ENCODE peak calls at places on chromosomes 12 and 14, in eight cellular contexts. L is esophagus muscularis mucosa, D is H1, W is A549, P is tibial nerve, N is ovary, Q is transverse colon, J is suprapubic skin. M is an unnamed sample.

GRCh38 chr12:103901518-103902173 is 28.6 kb upstream of the HSP90B1 start:
- DNase-seq in J (no peak), N (no peak), Q (peak; percentile 18), W (no peak), D (no peak), L (no peak), P (no peak), M (no peak)

GRCh38 chr12:94109154-94109553 is 39.2 kb upstream of the PLXNC1 start:
- DNase-seq in N (no peak), J (no peak), P (no peak), Q (no peak), W (no peak), D (no peak), L (no peak), M (no peak)

GRCh38 chr14:96639550-96639949 is 137.4 kb downstream of the PAPOLA start:
- DNase-seq in W (no peak), D (peak; percentile 28), L (peak; percentile 62), Q (no peak), J (no peak), P (no peak), N (no peak), M (peak; percentile 23)

GRCh38 chr12:47277071-47277408 is 197.3 kb upstream of the AMIGO2 start:
- DNase-seq in Q (no peak), W (no peak), N (peak; percentile 38), P (no peak), D (no peak), L (no peak), J (no peak), M (peak; percentile 55)

GRCh38 chr12:120735181-120735580 is 9.6 kb downstream of the ACADS start:
- DNase-seq in Q (no peak), N (no peak), J (no peak), D (no peak), L (no peak), P (no peak), W (no peak), M (no peak)

GRCh38 chr12:107622005-107622404 is 63.6 kb upstream of the PWP1 start:
- DNase-seq in L (no peak), J (no peak), D (peak; percentile 80), P (no peak), W (no peak), N (no peak), Q (no peak), M (no peak)

GRCh38 chr12:26150737-26151450 is 26.1 kb upstream of the BHLHE41 start:
- DNase-seq in L (no peak), P (peak; percentile 8), Q (no peak), J (no peak), N (no peak), W (no peak), D (no peak), M (no peak)

GRCh38 chr14:76926521-76927251 is 100.5 kb downstream of the LRRC74A start:
- DNase-seq in Q (no peak), P (peak; percentile 63), W (no peak), J (no peak), D (no peak), L (no peak), N (peak; percentile 77), M (no peak)

GRCh38 chr12:45050751-45051489 is at the start of gene DBX2:
- DNase-seq in N (no peak), J (no peak), P (no peak), L (no peak), Q (no peak), W (no peak), D (peak; percentile 54), M (no peak)

GRCh38 chr12:15863258-15863835 is 18.8 kb upstream of the STRAP start:
- DNase-seq in P (no peak), J (no peak), Q (no peak), D (no peak), L (no peak), N (no peak), W (no peak), M (no peak)

GRCh38 chr12:15859136-15859535 is 23.1 kb upstream of the STRAP start:
- DNase-seq in J (no peak), Q (no peak), W (no peak), D (no peak), L (no peak), P (no peak), N (no peak), M (no peak)

GRCh38 chr12:15861404-15861803 is 20.8 kb upstream of the STRAP start:
- DNase-seq in N (no peak), W (no peak), L (no peak), J (no peak), P (no peak), D (no peak), Q (no peak), M (no peak)

GRCh38 chr12:15863984-15864383 is 18.2 kb upstream of the STRAP start:
- DNase-seq in D (no peak), J (no peak), L (no peak), Q (no peak), N (no peak), W (no peak), P (no peak), M (no peak)

DNA sequence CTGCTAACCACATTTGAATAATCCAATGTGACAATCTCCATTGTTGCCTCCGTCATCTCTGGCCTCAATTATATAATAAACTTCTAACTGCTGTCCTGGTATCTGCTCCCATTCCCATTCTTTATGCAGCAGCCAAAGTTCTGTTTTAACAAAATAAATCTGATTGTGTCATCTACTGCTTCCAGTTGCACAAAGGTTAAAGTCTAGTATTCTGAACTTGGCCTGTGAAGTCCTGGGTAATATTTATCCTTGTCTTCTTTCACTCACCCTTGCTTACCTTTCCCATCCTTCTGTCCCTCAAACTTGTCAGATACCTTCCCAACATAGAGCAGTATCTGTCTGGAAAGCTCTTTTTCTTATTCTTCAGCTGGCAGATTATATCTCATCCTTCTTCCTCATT is 19.3 kb upstream of the STRAP start:
- DNase-seq in W (no peak), Q (no peak), J (no peak), L (no peak), D (no peak), N (no peak), P (no peak), M (no peak)
- H3K27ac ChIP-seq in W (no peak overlapping the region), Q (no peak overlapping the region), J (no peak overlapping the region), L (no peak overlapping the region), D (no peak overlapping the region), N (no peak overlapping the region), P (no peak overlapping the region), M (no peak overlapping the region)

DNA sequence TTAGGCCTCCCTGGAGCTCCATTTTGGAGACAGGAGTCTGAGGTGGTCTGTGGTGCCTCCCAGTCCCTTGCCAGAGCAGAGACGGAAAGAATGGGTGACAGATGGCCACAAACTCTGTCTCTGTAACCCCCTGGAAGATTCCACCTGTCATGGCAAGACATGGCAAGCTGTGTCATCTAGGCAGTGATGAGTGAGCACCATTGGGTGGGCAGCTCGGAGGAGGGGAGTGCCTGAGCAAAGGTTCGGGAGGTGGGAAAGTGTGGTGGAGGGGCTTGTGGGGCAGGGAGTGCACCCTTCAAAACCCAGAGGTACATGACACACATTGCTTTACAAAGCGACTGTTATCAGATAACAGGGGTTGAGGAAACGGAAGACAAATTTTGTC is 3.4 kb downstream of the RIN3 start:
- DNase-seq in D (no peak), Q (no peak), N (no peak), J (no peak), P (no peak), W (no peak), L (no peak), M (no peak)
- TF ChIP-seq POLR2A in D (no peak), Q (no peak), N (no peak), J (no peak), P (no peak), W (no peak), L (no peak), M (no peak)

GRCh38 chr14:24943024-24943423 is 106.9 kb downstream of the STXBP6 start:
- DNase-seq in D (peak; percentile 61), W (no peak), L (no peak), N (no peak), Q (peak; percentile 17), P (peak; percentile 61), J (peak; percentile 84), M (no peak)
- TF ChIP-seq EP300 in D (peak; percentile 43), W (no peak), L (no peak), N (no peak), Q (no peak), P (peak; percentile 46), J (no peak), M (no peak)

GRCh38 chr14:102545461-102546265 is 36.1 kb upstream of the ANKRD9 start:
- DNase-seq in W (no peak), D (peak; percentile 73), J (no peak), P (no peak), N (no peak), Q (no peak), L (no peak), M (no peak)
- H3K27ac ChIP-seq in W (peak overlapping the region; percentile 53), D (peak overlapping the region; percentile 25), J (no peak overlapping the region), P (no peak overlapping the region), N (no peak overlapping the region), Q (peak overlapping the region; percentile 45), L (no peak overlapping the region), M (no peak overlapping the region)

DNA sequence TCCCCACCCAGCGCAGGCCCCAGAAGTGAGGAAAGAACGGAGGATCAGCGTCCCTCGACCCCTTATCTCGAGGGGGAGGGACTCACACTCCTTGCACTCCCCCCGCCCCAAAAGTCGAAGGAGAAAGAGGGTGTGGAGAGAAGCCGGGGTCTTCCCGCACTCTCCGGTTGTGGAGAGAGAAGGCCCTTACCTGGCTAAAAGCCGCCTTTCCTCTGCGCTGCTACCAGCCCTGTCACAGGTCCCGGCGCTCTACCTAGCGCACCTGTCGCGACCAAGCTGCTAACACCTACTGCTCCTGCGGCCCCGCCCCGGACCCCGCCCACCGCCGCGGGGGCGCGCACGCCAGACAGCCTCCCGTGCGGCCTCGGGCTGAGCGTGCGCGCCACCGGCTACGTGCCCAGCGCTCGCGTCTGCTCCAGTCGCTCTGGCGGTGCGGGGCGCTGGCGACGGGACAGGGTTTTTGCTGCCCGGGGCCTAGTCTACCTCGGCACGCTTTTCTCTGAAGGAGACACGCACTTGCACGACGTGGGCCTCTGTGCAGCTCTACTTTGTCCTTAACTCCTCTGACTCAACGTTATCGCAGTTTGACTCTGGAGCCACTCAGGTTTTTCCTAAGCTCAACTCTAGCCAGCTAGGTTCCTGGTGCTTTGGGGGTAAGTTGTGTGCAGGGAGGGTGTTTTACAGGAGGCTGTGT is at the start of gene LIMA1:
- DNase-seq in Q (peak; percentile 96), D (peak; percentile 96), W (peak; percentile 95), L (peak; percentile 97), N (peak; percentile 85), P (peak; percentile 79), J (peak; percentile 94), M (peak; percentile 97)
- TF ChIP-seq POLR2A in Q (peak; percentile 94), D (peak; percentile 87), W (peak; percentile 99), L (peak; percentile 30), N (peak; percentile 18), P (peak; percentile 31), J (no peak), M (no peak)

DNA sequence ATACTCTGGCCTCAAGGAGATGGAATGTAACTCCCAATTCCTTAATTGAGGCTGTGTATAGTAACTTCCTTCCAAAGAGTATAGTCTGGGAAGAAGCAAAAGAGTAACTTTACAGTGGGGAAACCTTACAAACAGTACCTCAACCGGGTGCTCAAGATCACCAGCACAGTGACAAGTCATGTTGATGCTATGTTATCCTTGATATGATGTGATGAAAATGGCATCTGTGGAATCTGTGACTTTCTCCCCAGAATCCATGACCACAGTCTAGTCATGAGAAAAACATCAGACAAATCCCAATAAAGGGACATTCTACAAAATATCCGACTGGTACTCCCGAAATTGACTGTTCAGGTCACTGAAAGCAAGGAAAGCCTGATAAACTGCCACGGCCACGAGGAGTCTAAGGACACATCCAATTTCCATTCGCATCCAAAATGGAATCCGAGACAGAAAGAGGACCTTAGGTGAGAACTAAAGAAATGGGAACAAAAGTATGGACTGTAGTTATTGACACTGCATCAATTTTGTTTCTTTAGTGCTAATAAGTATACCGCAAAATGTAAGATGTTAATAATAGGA is 97.3 kb upstream of the FRMD6 start:
- DNase-seq in J (no peak), Q (no peak), N (no peak), L (no peak), D (no peak), P (no peak), W (no peak), M (no peak)
- TF ChIP-seq EP300 in J (no peak), Q (no peak), N (no peak), L (no peak), D (no peak), P (no peak), W (no peak), M (no peak)